ENCODE peak calls at places on chromosomes 7 and 10, in nine cellular contexts. H is astrocyte, I is astrocyte of the cerebellum, U is HCT116, J is tibial artery, G is suprapubic skin, S is HAP-1, Q is prostate gland, T is fibroblast of lung. R is an unnamed sample.

GRCh38 chr7:122674502-122674901 is 24.4 kb downstream of the RNF133 start:
- DNase-seq in H (peak), I (peak), U (no peak), J (no peak), G (no peak), S (no peak), Q (peak), T (peak), R (no peak)

GRCh38 chr7:45048748-45049147 is 40.0 kb downstream of the NACAD start:
- DNase-seq in H (peak), I (no peak), U (no peak), J (no peak), G (peak), S (no peak), Q (no peak), T (peak), R (no peak)

GRCh38 chr10:119177708-119178370 is 773 bp downstream of the PRDX3 start:
- DNase-seq in H (no peak), I (no peak), U (no peak), J (no peak), G (no peak), S (no peak), Q (no peak), T (no peak), R (no peak)

GRCh38 chr10:104262055-104262454 is 6.9 kb upstream of the GSTO2 start:
- DNase-seq in H (no peak), I (no peak), U (no peak), J (no peak), G (no peak), S (no peak), Q (no peak), T (no peak), R (peak)

GRCh38 chr7:131462059-131462458 is 94.4 kb downstream of the PODXL start:
- DNase-seq in H (no peak), I (no peak), U (no peak), J (no peak), G (no peak), S (no peak), Q (no peak), T (no peak), R (no peak)

GRCh38 chr10:94412439-94412838 is 10.1 kb downstream of the TBC1D12 start:
- DNase-seq in H (peak), I (no peak), U (no peak), J (no peak), G (no peak), S (no peak), Q (no peak), T (peak), R (no peak)

GRCh38 chr10:117994771-117995170 is 52.0 kb downstream of the RAB11FIP2 start:
- DNase-seq in H (no peak), I (no peak), U (no peak), J (no peak), G (no peak), S (no peak), Q (no peak), T (no peak), R (no peak)

GRCh38 chr7:75650671-75651070 is 88.1 kb downstream of the HIP1 start:
- DNase-seq in H (no peak), I (no peak), U (no peak), J (peak), G (no peak), S (peak), Q (no peak), T (peak), R (peak)

GRCh38 chr7:135390829-135391228 is 119.1 kb downstream of the CNOT4 start:
- DNase-seq in H (no peak), I (no peak), U (no peak), J (no peak), G (no peak), S (no peak), Q (no peak), T (no peak), R (no peak)

GRCh38 chr10:13633689-13634088 is 46.9 kb downstream of the PRPF18 start:
- DNase-seq in H (peak), I (peak), U (no peak), J (peak), G (no peak), S (no peak), Q (no peak), T (no peak), R (peak)

GRCh38 chr10:73167557-73168485 is at the start of the genes ECD and FAM149B1:
- DNase-seq in H (peak), I (peak), U (peak), J (peak), G (peak), S (peak), Q (peak), T (peak), R (peak)

GRCh38 chr7:2512179-2512644 is 7.4 kb upstream of the LFNG start:
- DNase-seq in H (no peak), I (no peak), U (no peak), J (no peak), G (no peak), S (no peak), Q (peak), T (no peak), R (no peak)

GRCh38 chr7:88396948-88397322 is 90.2 kb upstream of the STEAP4 start:
- DNase-seq in H (no peak), I (no peak), U (no peak), J (no peak), G (no peak), S (no peak), Q (no peak), T (no peak), R (no peak)

GRCh38 chr7:5613607-5614006 is 167.9 kb downstream of the RNF216 start:
- DNase-seq in H (no peak), I (no peak), U (no peak), J (no peak), G (no peak), S (no peak), Q (no peak), T (no peak), R (no peak)

GRCh38 chr7:126026421-126027088 is 1096.9 kb upstream of the POT1 start:
- DNase-seq in H (no peak), I (peak), U (peak), J (no peak), G (no peak), S (peak), Q (no peak), T (peak), R (no peak)

GRCh38 chr7:2870471-2870941 is 26.4 kb upstream of the GNA12 start:
- DNase-seq in H (peak), I (no peak), U (peak), J (peak), G (no peak), S (no peak), Q (no peak), T (peak), R (peak)

GRCh38 chr7:9240016-9240415 is 806.6 kb downstream of the NXPH1 start:
- DNase-seq in H (no peak), I (no peak), U (no peak), J (no peak), G (no peak), S (no peak), Q (no peak), T (peak), R (no peak)

GRCh38 chr7:120207037-120207436 is 65.9 kb upstream of the KCND2 start:
- DNase-seq in H (no peak), I (no peak), U (no peak), J (no peak), G (no peak), S (no peak), Q (no peak), T (no peak), R (no peak)

GRCh38 chr7:2645274-2645868 is 13.6 kb downstream of the TTYH3 start:
- DNase-seq in H (no peak), I (no peak), U (no peak), J (no peak), G (no peak), S (no peak), Q (no peak), T (no peak), R (no peak)

GRCh38 chr10:87090779-87091178 is 3.9 kb downstream of the GLUD1 start:
- DNase-seq in H (no peak), I (no peak), U (no peak), J (no peak), G (no peak), S (no peak), Q (no peak), T (peak), R (no peak)

GRCh38 chr7:77197135-77197534 is 2.5 kb downstream of the FGL2 start:
- DNase-seq in H (no peak), I (no peak), U (no peak), J (no peak), G (no peak), S (no peak), Q (no peak), T (no peak), R (no peak)

GRCh38 chr10:117275121-117275520 is 34.2 kb downstream of the SLC18A2 start:
- DNase-seq in H (no peak), I (no peak), U (no peak), J (no peak), G (no peak), S (no peak), Q (no peak), T (no peak), R (no peak)

GRCh38 chr10:103241262-103242011 is 4.2 kb upstream of the RPEL1 start:
- DNase-seq in H (peak), I (no peak), U (peak), J (peak), G (no peak), S (no peak), Q (peak), T (peak), R (no peak)

GRCh38 chr7:35731349-35731748 is 36.4 kb upstream of the HERPUD2 start:
- DNase-seq in H (no peak), I (no peak), U (no peak), J (no peak), G (no peak), S (no peak), Q (no peak), T (no peak), R (no peak)

GRCh38 chr7:44634839-44635591 is 28.6 kb downstream of the OGDH start:
- DNase-seq in H (no peak), I (no peak), U (no peak), J (no peak), G (peak), S (no peak), Q (no peak), T (no peak), R (peak)

GRCh38 chr7:17690030-17690429 is 250.3 kb downstream of the SNX13 start:
- DNase-seq in H (peak), I (peak), U (no peak), J (no peak), G (no peak), S (no peak), Q (no peak), T (peak), R (no peak)

GRCh38 chr7:151752037-151752436 is 124.9 kb downstream of the PRKAG2 start:
- DNase-seq in H (no peak), I (no peak), U (no peak), J (no peak), G (no peak), S (no peak), Q (no peak), T (no peak), R (no peak)

GRCh38 chr10:103781329-103782061 is 73.9 kb downstream of the SH3PXD2A start:
- DNase-seq in H (peak), I (peak), U (peak), J (no peak), G (no peak), S (no peak), Q (no peak), T (peak), R (no peak)

GRCh38 chr10:59181668-59182067 is 5.2 kb downstream of the PHYHIPL start:
- DNase-seq in H (peak), I (peak), U (peak), J (no peak), G (no peak), S (peak), Q (peak), T (peak), R (no peak)

GRCh38 chr7:21916629-21917028 is 29.1 kb downstream of the CDCA7L start:
- DNase-seq in H (peak), I (no peak), U (no peak), J (no peak), G (no peak), S (no peak), Q (no peak), T (no peak), R (no peak)

GRCh38 chr7:74453321-74454011 is at the start of gene GTF2IRD1:
- DNase-seq in H (peak), I (peak), U (no peak), J (peak), G (no peak), S (peak), Q (peak), T (peak), R (peak)

GRCh38 chr10:13453896-13454295 is 74.9 kb downstream of the BEND7 start:
- DNase-seq in H (no peak), I (no peak), U (no peak), J (no peak), G (no peak), S (no peak), Q (no peak), T (no peak), R (no peak)

GRCh38 chr7:148921189-148921588 is 37.1 kb upstream of the EZH2 start:
- DNase-seq in H (no peak), I (no peak), U (no peak), J (no peak), G (no peak), S (no peak), Q (no peak), T (no peak), R (no peak)

GRCh38 chr10:14602807-14603538 is 171.7 kb downstream of the FAM107B start:
- DNase-seq in H (peak), I (no peak), U (no peak), J (no peak), G (no peak), S (no peak), Q (no peak), T (no peak), R (no peak)

GRCh38 chr10:20302033-20302432 is 485.8 kb downstream of the PLXDC2 start:
- DNase-seq in H (no peak), I (no peak), U (no peak), J (no peak), G (no peak), S (no peak), Q (no peak), T (no peak), R (no peak)

GRCh38 chr7:50953820-50954219 is 171.1 kb upstream of the GRB10 start:
- DNase-seq in H (peak), I (no peak), U (no peak), J (no peak), G (no peak), S (no peak), Q (no peak), T (peak), R (no peak)

GRCh38 chr7:84043661-84044191 is 150.9 kb downstream of the SEMA3A start:
- DNase-seq in H (no peak), I (no peak), U (no peak), J (no peak), G (no peak), S (no peak), Q (no peak), T (no peak), R (no peak)

GRCh38 chr7:18361756-18362155 is 133.8 kb upstream of the HDAC9 start:
- DNase-seq in H (peak), I (peak), U (no peak), J (no peak), G (no peak), S (peak), Q (no peak), T (peak), R (no peak)

DNA sequence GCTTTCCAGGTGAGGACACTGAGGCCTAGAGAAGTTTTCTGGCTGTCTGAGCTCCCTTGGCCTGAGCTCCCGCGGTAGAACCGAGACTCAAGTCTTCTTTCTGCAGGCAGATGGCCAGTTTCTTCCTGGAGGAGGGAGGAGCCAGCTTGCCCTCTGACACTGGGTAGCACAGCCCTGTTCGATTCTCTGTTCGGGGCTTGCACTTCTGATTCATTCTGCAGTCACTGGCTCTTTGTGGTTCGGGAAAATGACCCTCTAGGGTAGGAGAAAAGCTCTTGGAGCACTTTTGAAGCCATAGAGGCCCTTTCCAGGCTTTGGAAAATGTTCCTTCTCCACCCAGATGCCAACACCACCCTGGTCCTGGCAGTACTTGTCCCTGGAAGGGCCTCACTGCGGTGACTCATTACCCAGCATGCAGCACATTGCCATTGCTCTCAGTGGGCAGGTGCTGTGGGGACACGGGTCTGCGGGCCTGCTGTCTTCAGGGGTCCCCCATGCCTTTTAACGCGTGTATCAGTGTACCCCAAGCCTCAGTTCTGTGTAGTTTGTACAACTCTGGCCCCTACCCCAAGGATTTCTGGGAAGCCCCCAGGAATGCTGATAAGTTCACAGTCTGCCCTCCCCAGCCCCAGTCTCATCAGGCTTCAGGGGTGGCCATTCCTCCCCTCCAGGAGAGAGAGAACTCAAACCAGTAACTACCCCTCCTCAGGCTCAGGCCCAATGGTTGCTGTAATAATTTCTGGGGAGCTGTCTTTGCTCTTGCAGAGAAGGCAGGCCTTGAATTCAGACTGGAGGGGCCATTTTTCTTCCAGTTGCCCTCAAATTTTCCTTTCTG is 11.9 kb downstream of the CHST3 start:
- DNase-seq in H (peak), I (no peak), U (peak), J (peak), G (no peak), S (no peak), Q (peak), T (peak), R (no peak)
- H3K4me3 ChIP-seq in H (no peak), I (no peak), U (peak), J (no peak), G (no peak), S (no peak), Q (no peak), T (no peak), R (no peak)

GRCh38 chr10:114681542-114681941 is 23.5 kb upstream of the ABLIM1 start:
- DNase-seq in H (no peak), I (no peak), U (peak), J (no peak), G (no peak), S (no peak), Q (no peak), T (peak), R (peak)
- H3K4me3 ChIP-seq in H (no peak), I (no peak), U (no peak), J (no peak), G (no peak), S (no peak), Q (no peak), T (no peak), R (peak)

GRCh38 chr10:126080879-126081331 is 184.5 kb downstream of the FANK1 start:
- DNase-seq in H (peak), I (peak), U (no peak), J (no peak), G (no peak), S (no peak), Q (no peak), T (peak), R (no peak)
- H3K4me3 ChIP-seq in H (peak), I (no peak), U (no peak), J (no peak), G (no peak), S (no peak), Q (no peak), T (peak), R (no peak)

GRCh38 chr10:66799474-66799873 is 126.4 kb upstream of the LRRTM3 start:
- DNase-seq in H (no peak), I (no peak), U (no peak), J (no peak), G (no peak), S (no peak), Q (no peak), T (no peak), R (no peak)
- H3K4me3 ChIP-seq in H (peak), I (no peak), U (no peak), J (no peak), G (no peak), S (no peak), Q (no peak), T (peak), R (peak)

DNA sequence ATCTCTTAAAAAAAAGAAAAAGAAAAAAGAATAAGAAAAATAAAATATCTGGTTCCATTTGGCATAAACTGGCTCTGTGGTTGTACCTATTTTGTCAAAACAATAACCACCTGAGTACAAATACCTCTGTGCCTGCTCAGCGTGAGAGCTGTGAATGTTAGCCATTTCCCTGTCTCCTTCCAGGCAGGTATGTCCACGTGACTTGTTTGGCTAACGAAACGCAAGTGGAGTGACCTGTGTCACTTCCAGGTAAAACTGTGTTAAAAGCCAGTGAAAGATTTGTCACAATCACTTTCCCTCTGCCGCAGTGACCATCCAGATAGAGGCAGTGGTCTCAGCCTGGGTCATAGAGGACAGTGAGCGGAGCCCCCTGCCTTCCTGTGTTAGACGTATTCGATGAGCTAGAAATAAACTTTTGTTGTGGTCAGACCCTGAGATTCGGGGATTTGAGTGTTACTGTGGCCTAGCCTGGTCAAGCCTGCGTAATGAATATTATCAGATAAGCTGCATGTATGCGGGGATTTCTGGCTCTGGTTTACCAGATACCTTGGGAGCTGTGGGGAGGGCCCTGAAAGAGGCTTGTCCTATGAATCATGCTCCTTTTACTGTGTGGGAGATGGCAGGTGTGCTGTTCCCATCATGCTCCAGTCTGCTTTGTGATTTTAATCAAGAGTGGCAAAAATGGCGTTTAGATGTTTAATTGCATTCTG is 3.7 kb downstream of the PTER start:
- DNase-seq in H (peak), I (no peak), U (no peak), J (no peak), G (no peak), S (peak), Q (peak), T (peak), R (no peak)
- H3K4me3 ChIP-seq in H (no peak), I (no peak), U (no peak), J (no peak), G (peak), S (peak), Q (no peak), T (no peak), R (no peak)